ENCODE peak calls at places on chromosomes 16 and 17, in eight cellular contexts. O is lung, W is prostate gland, N is uterus, Y is endothelial cell of umbilical vein, M is BE2C, R is cardiac muscle cell, H is stomach. U is an unnamed sample.

GRCh38 chr16:11347831-11348230 is 2.6 kb downstream of the RMI2 start:
- DNase-seq in Y (no peak), M (no peak), O (no peak), R (no peak), W (no peak), H (no peak), N (no peak), U (no peak)

GRCh38 chr16:88964636-88965035 is 12.4 kb downstream of the CBFA2T3 start:
- DNase-seq in M (no peak), Y (no peak), O (no peak), R (no peak), N (no peak), H (no peak), W (no peak), U (no peak)

GRCh38 chr17:28008526-28008925 is 34.0 kb upstream of the NLK start:
- DNase-seq in R (peak), M (no peak), H (peak), N (no peak), O (no peak), Y (peak), W (peak), U (peak)

GRCh38 chr17:73798111-73798748 is 154.0 kb upstream of the SDK2 start:
- DNase-seq in Y (no peak), H (peak), M (no peak), O (no peak), N (no peak), R (peak), W (no peak), U (peak)

GRCh38 chr16:2840914-2841313 is 10.8 kb downstream of the ZG16B start:
- DNase-seq in H (no peak), W (no peak), O (no peak), R (no peak), N (no peak), Y (no peak), M (no peak), U (peak)

GRCh38 chr16:77057161-77057736 is 133.7 kb upstream of the MON1B start:
- DNase-seq in O (no peak), N (no peak), W (no peak), Y (no peak), H (no peak), R (no peak), M (no peak), U (no peak)

GRCh38 chr17:79023886-79024771 is at the start of gene C1QTNF1:
- DNase-seq in O (no peak), N (no peak), W (no peak), M (peak), R (peak), Y (no peak), H (peak), U (peak)

GRCh38 chr16:69660166-69660565 is 66.2 kb downstream of the NQO1 start:
- DNase-seq in O (no peak), N (no peak), H (no peak), R (no peak), M (no peak), Y (no peak), W (no peak), U (no peak)

GRCh38 chr16:72537684-72538083 is 365.7 kb upstream of the PMFBP1 start:
- DNase-seq in M (no peak), N (no peak), O (no peak), Y (peak), W (no peak), R (peak), H (no peak), U (peak)

GRCh38 chr16:6947291-6947690 is 385.4 kb upstream of the RBFOX1 start:
- DNase-seq in Y (no peak), H (no peak), W (no peak), O (no peak), M (no peak), N (no peak), R (no peak), U (no peak)

GRCh38 chr17:66790476-66791061 is 44.3 kb upstream of the CACNG5 start:
- DNase-seq in H (no peak), Y (no peak), O (no peak), W (no peak), M (no peak), N (peak), R (peak), U (no peak)

GRCh38 chr16:85955566-85955965 is 56.6 kb downstream of the IRF8 start:
- DNase-seq in Y (no peak), H (no peak), O (no peak), R (no peak), N (no peak), W (no peak), M (no peak), U (no peak)

GRCh38 chr17:81867952-81868673 is 3.0 kb downstream of the ARHGDIA start:
- DNase-seq in H (no peak), R (no peak), N (no peak), M (no peak), W (no peak), O (no peak), Y (no peak), U (peak)

GRCh38 chr17:7426896-7427488 is 1.6 kb downstream of the SPEM2 start:
- DNase-seq in W (no peak), R (no peak), N (no peak), M (no peak), H (no peak), O (no peak), Y (no peak), U (no peak)

GRCh38 chr17:49101054-49101534 is 31.5 kb upstream of the B4GALNT2 start:
- DNase-seq in W (peak), N (no peak), O (peak), Y (no peak), H (peak), M (no peak), R (peak), U (peak)

GRCh38 chr17:61551255-61551742 is 39.7 kb downstream of the NACA2 start:
- DNase-seq in R (peak), Y (peak), M (no peak), H (no peak), O (no peak), N (no peak), W (no peak), U (peak)

GRCh38 chr16:54204756-54205155 is 81.8 kb downstream of the IRX3 start:
- DNase-seq in R (no peak), N (no peak), H (peak), W (no peak), Y (no peak), O (no peak), M (no peak), U (peak)

GRCh38 chr17:55727920-55728319 is 5.3 kb upstream of the TMEM100 start:
- DNase-seq in W (no peak), H (no peak), R (no peak), M (no peak), N (no peak), O (no peak), Y (no peak), U (no peak)

GRCh38 chr17:19579192-19579668 is 45.6 kb downstream of the SLC47A1 start:
- DNase-seq in H (no peak), Y (no peak), M (no peak), W (no peak), O (no peak), R (no peak), N (no peak), U (no peak)

GRCh38 chr17:29042679-29043538 is at the start of gene PIPOX:
- DNase-seq in O (peak), M (peak), Y (peak), H (no peak), R (peak), N (no peak), W (no peak), U (no peak)

GRCh38 chr17:44775838-44776621 is 17.2 kb downstream of the ADAM11 start:
- DNase-seq in M (no peak), H (peak), N (no peak), O (no peak), Y (no peak), R (no peak), W (no peak), U (peak)

GRCh38 chr16:58628845-58629680 is 563 bp downstream of the CNOT1 start:
- DNase-seq in N (peak), H (peak), Y (peak), O (peak), R (peak), M (peak), W (peak), U (peak)

GRCh38 chr17:64130559-64131001 is 636 bp upstream of the ERN1 start:
- DNase-seq in W (no peak), H (no peak), N (peak), Y (peak), O (peak), M (no peak), R (peak), U (peak)
- H3K4me3 ChIP-seq in W (peak), H (peak), N (peak), Y (peak), O (peak), M (peak), R (peak), U (peak)

DNA sequence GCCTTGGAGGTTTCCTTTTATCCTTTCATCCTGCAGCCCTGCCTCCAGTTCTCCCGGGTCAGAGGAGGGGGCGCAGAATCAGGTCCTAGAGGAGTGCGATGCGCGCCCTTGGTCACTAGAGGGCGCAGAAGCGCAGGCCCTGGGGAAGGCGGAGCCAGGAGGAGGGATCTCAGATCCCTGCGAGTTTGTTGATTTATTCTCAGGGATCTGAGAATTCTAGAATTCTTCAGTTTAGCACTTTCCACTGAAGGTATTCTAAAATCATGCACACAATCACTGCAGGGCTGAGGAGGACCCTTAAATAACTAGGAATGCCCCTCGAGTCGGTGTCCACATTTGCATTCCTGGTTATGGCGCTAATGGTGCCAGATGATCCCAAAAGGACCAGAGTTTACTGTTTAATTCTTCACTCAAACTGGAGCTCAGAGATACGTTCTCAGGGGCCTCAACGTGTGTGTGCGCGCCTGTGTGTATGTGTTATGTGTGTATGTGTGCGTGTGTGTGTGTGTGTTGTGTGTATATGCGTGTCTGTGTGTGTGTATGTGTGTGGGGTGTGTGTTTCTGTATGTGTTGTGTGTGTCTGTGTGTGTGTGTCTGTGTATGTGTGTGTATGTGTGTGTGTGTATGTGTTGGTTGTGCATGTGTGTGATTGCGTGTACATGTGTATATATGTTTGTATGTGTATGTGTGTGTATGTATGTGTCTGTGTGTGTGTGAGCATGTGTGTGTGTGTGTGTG is 6.9 kb upstream of the ELAC2 start:
- DNase-seq in Y (peak), N (peak), O (peak), R (peak), H (peak), M (peak), W (peak), U (peak)
- H3K4me3 ChIP-seq in Y (no peak), N (no peak), O (no peak), R (no peak), H (no peak), M (peak), W (no peak), U (peak)

DNA sequence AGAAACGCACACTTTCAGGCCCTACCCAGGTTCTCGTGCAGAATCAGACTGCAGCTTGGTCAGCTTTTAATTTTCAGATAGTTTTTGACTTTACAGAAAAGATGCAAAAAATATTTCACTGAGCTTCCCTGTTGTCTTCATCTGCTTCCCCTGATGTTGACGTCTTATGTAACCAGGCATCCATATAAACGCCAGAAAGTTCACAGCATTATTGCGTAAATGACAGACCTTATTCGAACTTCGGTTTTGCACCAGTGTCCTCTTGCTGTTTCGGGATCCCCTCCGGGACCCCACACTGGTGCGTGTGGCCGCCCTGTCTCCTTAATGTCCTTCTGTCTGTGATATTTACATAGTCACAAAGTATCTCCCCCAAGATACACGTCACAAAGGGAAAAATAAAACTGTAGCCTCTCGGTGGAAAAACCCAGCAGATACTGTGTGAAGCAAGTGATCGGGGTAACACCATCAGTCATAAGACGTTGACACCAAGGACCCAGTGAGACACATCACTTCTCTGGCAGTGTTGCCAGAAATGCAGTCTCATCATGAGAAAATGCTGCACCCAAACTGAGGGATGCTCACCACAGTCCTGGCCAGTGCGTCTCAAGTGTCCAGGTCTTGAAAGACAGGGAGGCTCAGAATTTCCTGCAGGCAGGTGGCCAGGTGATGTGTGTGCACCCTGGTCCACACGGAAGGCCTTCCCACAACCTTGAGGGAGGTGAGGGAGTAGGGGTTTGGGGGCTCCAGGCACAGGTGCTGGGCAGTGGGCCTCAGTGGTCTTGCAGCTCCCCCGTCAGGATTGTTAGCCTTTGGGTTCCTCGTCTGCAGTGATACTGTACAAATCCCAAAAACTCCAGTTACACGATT is 4.3 kb downstream of the BANP start:
- DNase-seq in R (no peak), W (no peak), H (no peak), O (no peak), M (no peak), Y (no peak), N (no peak), U (peak)
- H3K4me3 ChIP-seq in R (no peak), W (no peak), H (no peak), O (no peak), M (no peak), Y (no peak), N (no peak), U (no peak)

DNA sequence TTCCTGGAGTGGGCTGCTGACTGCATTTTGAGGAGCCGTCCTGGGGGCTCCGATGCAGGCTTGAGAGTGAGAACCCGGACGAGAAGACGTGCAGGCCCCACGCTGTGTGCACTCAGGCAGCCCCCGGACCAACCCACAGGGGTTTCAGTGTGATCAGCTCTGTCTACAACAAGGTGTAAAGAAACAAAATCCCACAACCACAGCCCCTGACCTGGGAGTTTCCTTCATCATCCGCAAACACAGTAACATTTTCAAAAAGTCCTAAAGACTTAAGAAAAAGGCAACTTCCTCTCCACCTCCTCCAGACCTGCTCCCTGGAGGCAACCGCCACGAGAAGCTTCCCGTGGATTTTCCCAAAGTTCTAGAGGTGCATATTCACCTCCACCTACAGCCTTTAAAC is 15.4 kb upstream of the MEAK7 start:
- DNase-seq in M (no peak), O (no peak), W (no peak), H (no peak), R (no peak), N (no peak), Y (no peak), U (no peak)
- H3K4me3 ChIP-seq in M (no peak), O (no peak), W (no peak), H (no peak), R (no peak), N (no peak), Y (no peak), U (no peak)

GRCh38 chr17:41544497-41544896 is 16.4 kb upstream of the KRT19 start:
- DNase-seq in O (no peak), R (no peak), W (no peak), M (peak), H (no peak), N (no peak), Y (no peak), U (no peak)
- H3K4me3 ChIP-seq in O (no peak), R (no peak), W (no peak), M (no peak), H (no peak), N (no peak), Y (no peak), U (no peak)

GRCh38 chr17:77407321-77408277 is 266.8 kb downstream of the SEC14L1 start:
- DNase-seq in W (no peak), Y (no peak), R (no peak), H (no peak), O (no peak), M (no peak), N (peak), U (peak)

GRCh38 chr17:77402159-77402731 is 261.5 kb downstream of the SEC14L1 start:
- DNase-seq in W (no peak), M (no peak), H (no peak), R (no peak), Y (no peak), O (no peak), N (no peak), U (no peak)

GRCh38 chr17:77403854-77404253 is 263.1 kb downstream of the SEC14L1 start:
- DNase-seq in W (no peak), H (no peak), N (no peak), O (no peak), M (no peak), Y (no peak), R (no peak), U (no peak)

GRCh38 chr17:77405867-77406513 is 265.2 kb downstream of the SEC14L1 start:
- DNase-seq in W (no peak), H (no peak), M (no peak), Y (no peak), R (no peak), N (no peak), O (no peak), U (peak)

GRCh38 chr17:77404812-77405581 is 264.2 kb downstream of the SEC14L1 start:
- DNase-seq in M (no peak), Y (peak), R (peak), W (no peak), H (peak), N (peak), O (peak), U (peak)
- H3K4me3 ChIP-seq in M (no peak), Y (no peak), R (no peak), W (no peak), H (peak), N (no peak), O (no peak), U (no peak)

GRCh38 chr16:81097230-81097629 is 1.0 kb upstream of the GCSH start:
- DNase-seq in W (no peak), Y (no peak), R (no peak), O (no peak), N (no peak), M (no peak), H (no peak), U (no peak)

GRCh38 chr16:81095653-81095952 is 592 bp downstream of the GCSH start:
- DNase-seq in R (no peak), N (no peak), H (no peak), Y (no peak), O (no peak), M (no peak), W (no peak), U (no peak)

GRCh38 chr16:81095953-81096714 is at the start of gene GCSH:
- DNase-seq in H (peak), O (peak), R (peak), Y (peak), W (peak), N (peak), M (peak), U (peak)

GRCh38 chr16:81096715-81097208 is 567 bp upstream of the GCSH start:
- DNase-seq in O (no peak), N (peak), R (no peak), Y (no peak), H (no peak), W (no peak), M (no peak), U (no peak)

DNA sequence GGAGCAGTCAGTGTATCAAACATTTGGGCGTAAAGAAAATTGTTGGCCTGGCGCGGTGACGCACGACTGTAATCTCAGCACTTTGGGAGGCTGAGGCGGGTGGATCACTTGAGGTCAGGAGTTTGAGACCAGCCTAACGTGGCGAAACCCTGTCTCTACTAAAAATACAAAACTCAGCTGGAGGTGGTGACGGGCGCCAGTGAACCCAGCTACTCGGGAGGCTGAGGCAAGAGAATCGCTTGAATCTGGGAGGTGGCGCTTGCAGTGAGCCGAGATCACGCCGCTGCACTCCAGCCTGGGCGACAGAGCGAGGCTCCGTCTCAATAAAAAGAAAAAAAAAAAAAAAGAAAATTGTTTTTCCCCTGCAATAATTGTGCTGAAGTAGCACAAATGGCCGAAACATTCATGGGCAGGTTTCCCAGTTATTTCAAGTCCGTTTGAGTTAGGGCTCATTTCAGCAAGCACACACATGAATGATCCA is 1.4 kb downstream of the GCSH start:
- DNase-seq in R (peak), N (no peak), H (no peak), W (no peak), M (no peak), Y (no peak), O (no peak), U (no peak)
- H3K4me3 ChIP-seq in R (peak), N (peak), H (no peak), W (no peak), M (peak), Y (no peak), O (no peak), U (peak)

GRCh38 chr17:76263896-76264295 is 1.3 kb upstream of the UBALD2 start:
- DNase-seq in R (no peak), M (no peak), H (no peak), W (no peak), O (no peak), Y (no peak), N (no peak), U (no peak)
- H3K4me3 ChIP-seq in R (no peak), M (no peak), H (no peak), W (no peak), O (no peak), Y (no peak), N (no peak), U (no peak)

U was measured in osteoblast.